ENCODE peak calls at places on chromosomes 16 and 17, in four cellular contexts. X is AG10803, S is cardiac muscle cell, P is WTC11. T is an unnamed sample.

GRCh38 chr17:28057731-28058246 is 15.3 kb downstream of the NLK start:
- DNase-seq in P (no peak), X (peak; percentile 9), S (no peak), T (no peak)

GRCh38 chr16:68786685-68787418 is 49.8 kb downstream of the CDH1 start:
- DNase-seq in X (peak; percentile 84), P (no peak), S (peak; percentile 64), T (no peak)

GRCh38 chr17:43873091-43873490 is 26.1 kb downstream of the CD300LG start:
- DNase-seq in X (no peak), P (no peak), S (no peak), T (no peak)

GRCh38 chr16:20318006-20318405 is 9.3 kb downstream of the GP2 start:
- DNase-seq in X (no peak), P (no peak), S (no peak), T (no peak)

GRCh38 chr16:83781-84615 is 6.0 kb downstream of the MPG start:
- DNase-seq in S (peak; percentile 54), X (no peak), P (no peak), T (no peak)

GRCh38 chr16:29641561-29641960 is 21.5 kb upstream of the SPN start:
- DNase-seq in S (no peak), P (no peak), X (no peak), T (no peak)

GRCh38 chr17:63223212-63223911 is 222.7 kb downstream of the CYB561 start:
- DNase-seq in S (no peak), P (no peak), X (no peak), T (no peak)

GRCh38 chr17:72512649-72513556 is 392.1 kb downstream of the SOX9 start:
- DNase-seq in P (no peak), X (no peak), S (no peak), T (no peak)

GRCh38 chr16:56814537-56815432 is 50.2 kb upstream of the SLC12A3 start:
- DNase-seq in P (no peak), X (no peak), S (peak; percentile 17), T (no peak)

GRCh38 chr17:81373536-81374160 is 21.6 kb upstream of the BAHCC1 start:
- DNase-seq in X (no peak), P (no peak), S (no peak), T (no peak)

GRCh38 chr17:62641101-62641500 is 13.6 kb downstream of the MRC2 start:
- DNase-seq in S (no peak), P (peak; percentile 10), X (no peak), T (no peak)

GRCh38 chr17:50266384-50267073 is 7.7 kb upstream of the TMEM92 start:
- DNase-seq in X (peak; percentile 86), S (peak; percentile 90), P (no peak), T (no peak)

GRCh38 chr16:87127061-87127765 is 190.0 kb downstream of the C16orf95 start:
- DNase-seq in X (no peak), S (peak; percentile 87), P (no peak), T (no peak)

GRCh38 chr17:29032067-29032551 is 10.8 kb upstream of the PIPOX start:
- DNase-seq in P (no peak), S (peak; percentile 27), X (no peak), T (no peak)

GRCh38 chr17:69239611-69240010 is 11.0 kb upstream of the ABCA10 start:
- DNase-seq in S (no peak), P (no peak), X (no peak), T (no peak)
- TF ChIP-seq CTCF in S (no peak), P (no peak), X (no peak), T (no peak)

GRCh38 chr16:89209522-89210044 is 7.9 kb upstream of the ZNF778 start:
- DNase-seq in S (no peak), P (no peak), X (no peak), T (no peak)
- TF ChIP-seq CTCF in S (no peak), P (no peak), X (no peak), T (no peak)

DNA sequence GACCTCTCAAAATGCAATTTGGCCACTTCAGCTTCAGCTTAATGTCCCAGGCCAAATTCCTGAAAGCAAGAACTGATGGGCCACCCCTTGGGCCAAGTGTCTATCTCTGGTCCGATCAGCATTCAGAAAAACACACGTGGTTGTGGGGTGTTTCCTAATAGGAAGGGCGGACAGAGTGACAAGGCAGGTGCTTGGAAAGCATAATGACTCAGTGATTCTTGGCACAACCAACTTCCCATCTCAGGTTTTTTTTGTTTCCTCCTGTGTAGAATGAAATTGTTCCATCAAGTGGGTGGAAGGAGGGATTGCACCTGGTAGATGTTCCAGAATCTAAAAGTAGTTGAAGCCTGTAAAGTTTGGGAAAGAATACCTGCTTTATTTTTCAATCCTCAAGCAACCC is 155.6 kb downstream of the HS3ST2 start:
- DNase-seq in S (no peak), P (no peak), X (no peak), T (no peak)
- TF ChIP-seq CTCF in S (no peak), P (no peak), X (no peak), T (no peak)

DNA sequence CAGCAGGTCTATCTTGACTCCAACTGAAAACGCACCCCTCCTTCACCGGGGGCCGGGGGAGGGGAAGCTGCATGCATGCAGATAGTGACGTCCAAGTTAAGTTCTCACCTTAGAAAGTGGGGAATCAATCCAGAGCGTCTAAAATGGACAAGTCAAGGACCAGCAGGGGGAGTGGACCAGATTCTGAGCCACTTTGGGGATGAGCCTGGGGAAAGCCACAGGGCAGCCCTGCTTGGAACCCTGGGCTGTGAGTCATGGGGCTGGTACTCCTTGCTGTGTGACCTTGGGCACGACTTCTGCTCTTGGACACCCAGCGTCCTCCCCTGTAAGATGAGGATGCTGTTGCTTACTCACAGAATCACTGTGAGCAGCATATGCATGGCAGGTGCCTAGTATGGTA is 9.1 kb downstream of the TNFRSF13B start:
- DNase-seq in S (no peak), X (no peak), P (no peak), T (no peak)
- TF ChIP-seq CTCF in S (no peak), X (peak; percentile 21), P (no peak), T (no peak)

DNA sequence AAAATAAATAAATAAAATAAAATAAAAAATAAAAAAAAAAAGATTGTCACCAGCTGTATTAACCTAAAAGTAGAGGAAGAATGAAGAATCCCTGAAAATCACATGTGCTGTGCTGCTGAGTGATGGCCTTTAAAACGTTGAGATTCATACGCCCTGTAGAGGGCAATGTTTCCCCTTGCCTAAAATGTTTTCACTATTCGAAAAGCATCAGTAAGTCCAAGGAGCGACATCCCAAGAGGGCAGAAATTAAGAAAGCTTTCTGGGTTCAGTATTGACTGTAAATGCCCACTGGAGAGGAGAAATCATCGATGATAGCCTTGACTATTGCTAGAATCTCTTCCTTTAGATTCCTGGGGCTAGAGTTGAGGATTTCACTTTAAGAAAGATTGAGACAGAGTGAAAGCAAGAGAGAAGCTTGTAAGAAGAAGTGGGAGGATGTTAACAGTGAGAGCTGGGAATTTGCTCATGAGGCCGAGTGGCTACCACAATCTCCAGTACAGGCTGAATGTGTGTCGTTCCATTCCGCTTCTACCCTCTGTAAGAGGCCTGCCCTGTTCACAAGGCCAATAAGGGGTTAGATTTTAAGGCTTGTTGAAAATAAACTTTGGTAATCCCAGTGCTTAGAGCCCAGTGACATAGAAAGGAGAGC is 170.8 kb upstream of the FAM20A start:
- DNase-seq in X (peak; percentile 85), S (peak; percentile 91), P (no peak), T (no peak)
- TF ChIP-seq CTCF in X (peak; percentile 85), S (peak; percentile 73), P (peak; percentile 14), T (peak; percentile 69)

DNA sequence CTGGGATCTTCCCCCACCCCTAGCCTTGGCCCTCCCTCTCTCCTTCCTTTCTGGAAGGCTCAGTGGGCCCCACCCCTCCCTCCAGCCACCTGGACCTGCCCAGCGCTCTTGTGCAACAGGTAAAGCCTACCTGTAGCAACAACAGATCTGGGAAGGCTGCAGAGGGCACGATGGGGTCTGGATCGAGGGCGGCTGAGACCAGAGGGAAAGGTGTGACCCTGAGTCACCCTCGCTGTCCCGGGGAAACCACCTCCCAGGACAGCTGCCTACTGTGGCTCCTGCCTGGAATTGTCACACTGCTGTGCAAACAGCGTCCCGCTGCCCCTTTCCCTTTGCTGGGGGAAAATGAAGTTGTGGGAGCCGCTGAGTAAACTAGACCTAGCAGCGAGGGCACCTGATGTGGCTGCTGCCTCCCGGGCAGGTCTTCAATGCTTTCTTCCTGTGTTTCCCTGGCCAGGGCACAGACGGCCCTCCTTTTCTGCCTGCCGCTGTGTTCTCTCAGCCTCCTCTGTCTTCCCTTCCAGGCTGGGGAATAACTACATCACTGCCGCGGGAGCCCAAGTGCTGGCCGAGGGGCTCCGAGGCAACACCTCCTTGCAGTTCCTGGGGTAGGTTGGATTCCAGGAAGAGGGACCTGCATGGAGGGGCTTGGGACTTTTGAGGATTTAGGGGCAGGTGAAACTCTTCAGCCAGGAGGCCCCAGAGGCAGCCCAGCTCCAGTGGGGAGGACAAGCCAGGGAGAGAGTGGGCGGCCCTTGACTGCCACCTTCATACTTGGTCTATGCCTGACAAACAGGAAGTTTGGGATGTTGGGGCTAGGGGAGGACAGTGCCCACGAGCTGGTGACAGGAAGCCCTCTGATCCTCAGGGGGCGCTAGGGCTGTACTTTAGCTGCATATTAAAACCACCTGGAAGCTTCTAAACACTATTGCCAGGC is 22.2 kb upstream of the CYLD start:
- DNase-seq in X (no peak), P (peak; percentile 29), S (no peak), T (no peak)
- TF ChIP-seq CTCF in X (no peak), P (peak; percentile 15), S (no peak), T (no peak)

GRCh38 chr16:1378087-1378803 is 26.5 kb downstream of the GNPTG start:
- DNase-seq in S (no peak), X (no peak), P (no peak), T (no peak)

GRCh38 chr16:1380195-1380594 is 28.5 kb downstream of the GNPTG start:
- DNase-seq in X (no peak), S (no peak), P (no peak), T (no peak)

GRCh38 chr16:1378804-1379053 is 27.0 kb downstream of the GNPTG start:
- DNase-seq in P (no peak), X (no peak), S (no peak), T (no peak)

GRCh38 chr16:1379054-1379862 is 27.5 kb downstream of the GNPTG start:
- DNase-seq in X (peak; percentile 77), P (peak; percentile 41), S (peak; percentile 71), T (peak; percentile 71)

DNA sequence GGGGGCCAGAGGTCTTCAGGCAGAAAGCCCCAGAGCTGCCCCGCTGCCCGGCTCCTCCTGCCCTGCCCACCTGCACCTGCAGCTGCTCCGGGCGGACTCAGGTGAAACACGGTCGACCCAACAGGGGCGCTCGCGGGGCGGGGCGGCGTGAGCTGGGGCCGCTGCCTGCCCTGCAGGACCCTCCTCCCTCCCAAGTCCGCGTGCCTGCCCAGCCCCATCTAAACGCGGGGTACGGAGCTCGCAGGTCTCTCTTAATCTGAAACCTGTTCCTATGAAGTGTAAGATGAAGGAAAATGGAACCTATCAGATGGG is 28.1 kb downstream of the GNPTG start:
- DNase-seq in S (no peak), P (peak; percentile 79), X (no peak), T (no peak)
- TF ChIP-seq CTCF in S (no peak), P (no peak), X (no peak), T (no peak)